ENCODE peak calls at places on chromosomes 3 and 15, in four cellular contexts. L is IMR-90; A is GM23248; Z is naive thymus-derived CD4-positive, alpha-beta T cell. C is an unnamed sample.

GRCh38 chr3:71514621-71515020 is 68.9 kb downstream of the FOXP1 start:
- DNase-seq in Z (no peak), L (peak; percentile 22), A (peak; percentile 49), C (no peak)

GRCh38 chr3:120094776-120095225 is 554 bp upstream of the GSK3B start:
- DNase-seq in Z (no peak), L (peak; percentile 100), A (peak; percentile 99), C (peak; percentile 98)

GRCh38 chr3:36991147-36991546 is 1.8 kb downstream of the EPM2AIP1 start:
- DNase-seq in L (no peak), A (no peak), Z (no peak), C (peak; percentile 26)

GRCh38 chr15:63605036-63605435 is 7.8 kb downstream of the FBXL22 start:
- DNase-seq in L (no peak), Z (no peak), A (no peak), C (no peak)

GRCh38 chr3:122681294-122682015 is 816 bp downstream of the PARP14 start:
- DNase-seq in A (peak; percentile 12), Z (no peak), L (no peak), C (no peak)

GRCh38 chr15:96338772-96339661 is 8.5 kb downstream of the NR2F2 start:
- DNase-seq in Z (no peak), L (no peak), A (no peak), C (no peak)

GRCh38 chr3:156525808-156526207 is 29.1 kb downstream of the SSR3 start:
- DNase-seq in Z (no peak), A (no peak), L (peak; percentile 35), C (no peak)

GRCh38 chr15:74983725-74984231 is 11.6 kb upstream of the SCAMP5 start:
- DNase-seq in Z (no peak), A (peak; percentile 38), L (no peak), C (no peak)

DNA sequence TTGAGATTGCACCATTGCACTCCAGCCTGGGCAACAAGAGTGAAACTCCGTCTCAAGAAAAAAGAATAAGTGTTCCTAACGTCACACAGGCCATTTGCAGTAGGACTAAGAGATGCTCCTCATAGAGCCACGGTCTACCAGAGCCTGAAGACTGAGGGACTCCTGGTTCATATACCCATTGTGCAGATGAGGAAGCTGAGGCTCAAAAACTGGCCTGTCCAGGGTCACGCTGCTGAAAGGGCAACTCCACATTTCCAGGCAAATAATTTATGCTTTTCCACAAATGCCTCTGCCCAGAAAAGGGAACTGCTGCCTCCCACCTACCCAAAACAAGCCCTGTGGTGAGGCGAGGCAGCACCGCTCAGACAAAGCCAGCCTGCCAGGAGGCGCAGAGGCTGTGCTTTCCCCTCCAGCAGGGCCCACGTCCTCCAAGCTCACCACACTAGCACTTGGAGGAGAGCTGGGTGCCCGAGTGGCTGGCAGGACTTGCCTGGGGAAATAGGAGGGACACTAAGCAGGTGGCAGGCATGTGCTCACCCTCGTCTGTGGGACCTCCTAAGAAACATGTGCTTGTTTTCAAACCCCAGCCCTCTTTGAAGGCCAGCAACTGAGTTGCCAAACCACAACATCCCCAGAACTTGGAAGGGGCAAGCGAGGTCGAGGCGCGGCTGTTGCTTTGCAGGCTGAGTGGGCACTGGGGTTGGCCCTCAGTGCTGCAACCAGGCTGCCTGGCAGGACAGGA is 195.6 kb downstream of the XXYLT1 start:
- DNase-seq in L (peak; percentile 10), A (no peak), Z (no peak), C (no peak)
- H3K4me1 ChIP-seq in L (peaks cover 7% of the 10 kb centered on the region), A (no peaks in the 10 kb centered on the region), Z (no peaks in the 10 kb centered on the region), C (peaks cover 10% of the 10 kb centered on the region)

GRCh38 chr3:112817271-112817670 is 29.4 kb downstream of the CD200R1L start:
- DNase-seq in Z (no peak), L (peak; percentile 54), A (peak; percentile 53), C (no peak)
- H3K4me1 ChIP-seq in Z (no peaks in the 10 kb centered on the region), L (peaks cover 24% of the 10 kb centered on the region), A (peaks cover 33% of the 10 kb centered on the region), C (peaks cover 21% of the 10 kb centered on the region)

GRCh38 chr3:194310060-194310481 is 41.1 kb downstream of the CPN2 start:
- DNase-seq in A (no peak), L (no peak), Z (no peak), C (no peak)

GRCh38 chr3:194307849-194308248 is 43.3 kb downstream of the CPN2 start:
- DNase-seq in L (no peak), A (no peak), Z (no peak), C (no peak)

GRCh38 chr3:194310516-194310915 is 40.6 kb downstream of the CPN2 start:
- DNase-seq in A (no peak), Z (no peak), L (no peak), C (no peak)

GRCh38 chr3:194306771-194307640 is 44.1 kb downstream of the CPN2 start:
- DNase-seq in A (no peak), Z (peak; percentile 68), L (no peak), C (peak; percentile 60)

DNA sequence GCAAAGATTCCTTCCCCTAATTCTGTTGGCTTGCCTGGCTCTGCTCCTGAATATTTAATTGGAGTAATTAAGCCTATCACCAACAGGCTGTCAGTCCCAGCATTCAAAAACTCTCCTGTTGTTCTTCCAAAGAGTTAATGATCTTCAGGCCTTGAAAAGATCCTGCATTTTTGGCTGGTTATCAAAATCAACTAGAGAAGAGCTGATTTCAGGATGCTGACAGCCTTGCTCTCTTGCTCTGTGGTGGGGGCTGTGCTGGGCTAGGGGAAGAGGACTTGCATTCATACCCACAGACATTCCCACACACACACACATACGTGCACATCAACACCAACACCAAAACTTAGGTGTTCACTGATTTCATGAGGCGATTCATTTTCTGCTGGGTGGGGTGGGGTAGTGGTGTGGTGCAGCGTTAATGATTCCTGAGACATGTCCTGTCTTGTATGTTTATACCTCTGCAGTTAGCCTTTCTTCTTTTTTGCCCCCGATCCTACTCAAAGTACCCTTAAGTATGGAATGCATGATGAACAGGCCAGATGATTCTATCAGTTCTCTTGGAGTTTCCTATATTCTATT is 42.4 kb downstream of the CPN2 start:
- DNase-seq in Z (no peak), L (no peak), A (no peak), C (no peak)
- H3K4me1 ChIP-seq in Z (peaks cover 23% of the 10 kb centered on the region), L (peaks cover 3% of the 10 kb centered on the region), A (no peaks in the 10 kb centered on the region), C (peaks cover 24% of the 10 kb centered on the region)

GRCh38 chr3:42463093-42463492 is 39.4 kb upstream of the VIPR1 start:
- DNase-seq in L (no peak), Z (no peak), A (no peak), C (no peak)
- H3K4me1 ChIP-seq in L (no peaks in the 10 kb centered on the region), Z (no peaks in the 10 kb centered on the region), A (no peaks in the 10 kb centered on the region), C (no peaks in the 10 kb centered on the region)

DNA sequence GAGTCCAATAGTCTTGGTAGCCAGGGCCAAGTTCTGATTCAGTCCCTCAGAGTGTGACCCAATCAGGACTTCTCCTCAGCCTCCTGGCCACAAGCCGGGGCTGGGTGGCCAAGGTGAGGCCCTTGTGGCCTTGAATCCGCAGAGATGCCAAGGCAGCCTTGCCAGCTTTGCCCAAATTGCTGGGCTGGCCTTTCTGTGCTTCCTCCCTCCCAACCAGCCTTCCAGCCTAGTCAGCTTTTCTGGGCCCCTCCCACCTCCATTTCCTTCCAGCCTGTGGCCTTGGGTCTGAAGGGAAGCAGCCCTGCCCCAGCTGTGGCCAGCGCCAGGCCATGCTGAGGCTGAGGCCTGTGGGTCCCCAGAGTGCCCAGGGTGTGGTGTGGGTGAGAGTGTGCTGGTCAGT is 34.3 kb upstream of the ANKDD1A start:
- DNase-seq in A (no peak), L (no peak), Z (no peak), C (no peak)
- H3K4me1 ChIP-seq in A (peaks cover 15% of the 10 kb centered on the region), L (peaks cover 17% of the 10 kb centered on the region), Z (peaks cover 10% of the 10 kb centered on the region), C (no peaks in the 10 kb centered on the region)

DNA sequence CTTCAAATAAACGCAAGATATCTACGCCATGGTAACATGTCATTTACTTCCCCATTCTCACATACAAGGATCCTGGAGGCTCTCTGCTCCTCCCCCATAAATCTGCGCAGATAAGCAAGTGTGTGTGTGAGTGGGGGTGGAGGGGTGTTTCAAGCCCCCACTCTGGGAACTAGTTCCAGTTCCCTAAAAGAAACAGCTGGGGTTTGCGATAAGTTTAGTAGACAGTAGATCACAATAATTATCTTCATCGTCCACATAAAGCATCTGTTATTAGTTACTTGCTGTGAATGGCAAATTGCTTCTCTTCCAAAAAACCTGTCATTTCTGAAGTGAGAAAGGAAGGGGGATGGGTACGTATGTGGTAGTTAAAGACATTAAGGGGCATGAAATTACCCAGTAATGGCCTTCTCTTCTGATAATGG is 79.8 kb downstream of the RBPMS2 start:
- DNase-seq in A (no peak), Z (no peak), L (no peak), C (peak; percentile 47)
- H3K4me1 ChIP-seq in A (peaks cover 43% of the 10 kb centered on the region), Z (peaks cover 12% of the 10 kb centered on the region), L (peaks cover 26% of the 10 kb centered on the region), C (peaks cover 33% of the 10 kb centered on the region)

GRCh38 chr3:141082064-141082463 is 30.9 kb downstream of the SPSB4 start:
- DNase-seq in Z (no peak), A (no peak), L (no peak), C (no peak)
- H3K4me1 ChIP-seq in Z (no peaks in the 10 kb centered on the region), A (peaks cover 5% of the 10 kb centered on the region), L (peaks cover 3% of the 10 kb centered on the region), C (no peaks in the 10 kb centered on the region)

GRCh38 chr3:53092216-53092615 is 38.0 kb downstream of the RFT1 start:
- DNase-seq in Z (no peak), L (no peak), A (no peak), C (no peak)

GRCh38 chr3:53089511-53089910 is 40.7 kb downstream of the RFT1 start:
- DNase-seq in L (no peak), A (no peak), Z (no peak), C (no peak)

GRCh38 chr3:53097887-53098286 is 32.3 kb downstream of the RFT1 start:
- DNase-seq in A (no peak), Z (peak; percentile 32), L (no peak), C (no peak)

GRCh38 chr3:53091011-53091410 is 39.2 kb downstream of the RFT1 start:
- DNase-seq in Z (no peak), L (no peak), A (no peak), C (no peak)

DNA sequence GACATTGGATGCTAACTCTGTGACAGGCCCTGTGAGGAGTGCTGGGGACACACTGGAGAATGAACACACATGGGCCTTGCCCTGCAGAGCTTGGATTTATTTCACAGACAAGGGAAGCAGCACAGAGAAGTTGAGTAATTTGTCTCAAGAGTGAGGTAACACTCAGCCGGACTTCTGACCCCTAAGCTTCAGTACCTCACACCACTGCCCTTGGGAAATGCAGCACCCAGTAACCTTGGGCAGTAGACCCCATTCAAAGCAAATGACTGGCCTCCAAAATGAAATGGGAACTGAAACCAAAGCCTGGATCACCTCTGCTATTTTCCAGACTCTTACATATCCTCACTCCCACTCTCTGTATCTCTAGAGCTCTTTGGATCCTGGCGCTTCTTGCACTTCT is 37.3 kb downstream of the RFT1 start:
- DNase-seq in L (no peak), Z (no peak), A (no peak), C (no peak)
- H3K4me1 ChIP-seq in L (peaks cover 3% of the 10 kb centered on the region), Z (no peaks in the 10 kb centered on the region), A (no peaks in the 10 kb centered on the region), C (no peaks in the 10 kb centered on the region)

GRCh38 chr3:61865466-61865865 is 304.1 kb downstream of the PTPRG start:
- DNase-seq in L (no peak), Z (no peak), A (no peak), C (no peak)
- H3K4me1 ChIP-seq in L (peaks cover 2% of the 10 kb centered on the region), Z (no peaks in the 10 kb centered on the region), A (peaks cover 4% of the 10 kb centered on the region), C (no peaks in the 10 kb centered on the region)

DNA sequence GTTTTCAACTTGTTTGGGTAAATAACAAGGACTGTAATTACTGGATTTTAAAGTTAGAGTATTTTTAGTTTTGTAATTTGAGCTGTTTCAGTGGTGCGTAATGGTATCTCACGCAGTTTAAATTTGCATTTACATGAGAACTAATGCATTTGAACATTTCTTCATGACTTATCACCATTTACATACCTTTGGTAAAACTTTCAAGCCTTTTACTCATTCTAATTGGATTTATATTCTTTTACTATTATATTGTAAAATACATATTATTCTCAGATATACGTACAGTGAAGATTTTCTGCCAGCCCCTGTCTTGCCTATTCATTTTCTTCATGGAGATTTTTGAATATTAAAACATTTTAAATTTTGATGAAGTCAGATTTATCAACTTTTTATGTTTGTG is 703.8 kb downstream of the MECOM start:
- DNase-seq in A (no peak), L (no peak), Z (no peak), C (no peak)
- H3K4me1 ChIP-seq in A (no peaks in the 10 kb centered on the region), L (no peaks in the 10 kb centered on the region), Z (no peaks in the 10 kb centered on the region), C (no peaks in the 10 kb centered on the region)

C was measured in OCI-LY7.